ENCODE peak calls at places on chromosomes 13 and 19, in eight cellular contexts. T, V, S, U, N, Y, B and E are unnamed samples.

GRCh38 chr19:31152906-31153305 is 196.3 kb downstream of the TSHZ3 start:
- DNase-seq in S (no peak), V (no peak), B (no peak), U (no peak), N (no peak), Y (no peak), T (no peak), E (no peak)

GRCh38 chr13:94620286-94620896 is 18.7 kb downstream of the GPR180 start:
- DNase-seq in S (no peak), V (no peak), T (no peak), U (peak), N (no peak), Y (no peak), B (peak), E (no peak)

GRCh38 chr13:41019027-41019487 is at the start of gene ELF1:
- DNase-seq in B (peak), S (no peak), V (no peak), T (peak), Y (peak), U (peak), N (no peak), E (no peak)

GRCh38 chr19:35122687-35123551 is 7.3 kb downstream of the FXYD3 start:
- DNase-seq in Y (no peak), B (no peak), N (no peak), T (no peak), V (no peak), S (no peak), U (no peak), E (peak)

GRCh38 chr13:113759525-113760137 is 605 bp downstream of the TMEM255B start:
- DNase-seq in S (no peak), Y (no peak), T (no peak), B (peak), V (no peak), N (no peak), U (no peak), E (no peak)

GRCh38 chr19:2962018-2962670 is 15.2 kb upstream of the TLE6 start:
- DNase-seq in B (peak), U (peak), Y (peak), N (peak), S (no peak), T (peak), V (no peak), E (no peak)

GRCh38 chr13:79709526-79709925 is 228.6 kb downstream of the NDFIP2 start:
- DNase-seq in S (no peak), V (no peak), U (no peak), T (no peak), Y (no peak), N (no peak), B (no peak), E (no peak)

GRCh38 chr19:1427221-1427620 is 11.0 kb upstream of the RPS15 start:
- DNase-seq in N (no peak), S (no peak), B (no peak), Y (no peak), T (no peak), V (no peak), U (no peak), E (no peak)

GRCh38 chr13:30744056-30744684 is 8.8 kb downstream of the ALOX5AP start:
- DNase-seq in Y (no peak), T (no peak), U (peak), V (peak), N (no peak), S (no peak), B (peak), E (no peak)

GRCh38 chr13:95075506-95075905 is 225.7 kb downstream of the ABCC4 start:
- DNase-seq in N (no peak), V (no peak), U (no peak), T (no peak), S (no peak), Y (no peak), B (no peak), E (no peak)

GRCh38 chr13:66926851-66927524 is 303.1 kb downstream of the PCDH9 start:
- DNase-seq in S (no peak), V (no peak), T (peak), N (no peak), B (no peak), U (no peak), Y (no peak), E (no peak)

GRCh38 chr13:60090579-60090978 is 73.1 kb downstream of the DIAPH3 start:
- DNase-seq in S (no peak), U (no peak), B (no peak), V (no peak), T (no peak), Y (no peak), N (no peak), E (no peak)

GRCh38 chr19:10565028-10565566 is 713 bp downstream of the KRI1 start:
- DNase-seq in Y (no peak), T (no peak), V (peak), B (peak), N (no peak), U (peak), S (no peak), E (no peak)

GRCh38 chr19:55801416-55801815 is 30.4 kb downstream of the NLRP11 start:
- DNase-seq in U (no peak), N (no peak), T (no peak), S (no peak), B (no peak), Y (no peak), V (no peak), E (no peak)

GRCh38 chr13:45799451-45799850 is 52.1 kb downstream of the SIAH3 start:
- DNase-seq in S (no peak), V (no peak), B (no peak), Y (no peak), T (no peak), N (peak), U (no peak), E (no peak)

GRCh38 chr13:36231236-36231635 is 16.9 kb upstream of the SOHLH2 start:
- DNase-seq in B (no peak), T (no peak), V (no peak), N (no peak), S (no peak), U (no peak), Y (no peak), E (no peak)

GRCh38 chr19:410243-410781 is 1.4 kb upstream of the C2CD4C start:
- DNase-seq in U (peak), S (peak), B (no peak), Y (no peak), N (no peak), T (no peak), V (no peak), E (peak)

GRCh38 chr19:10260141-10260584 is 8.1 kb downstream of the MRPL4 start:
- DNase-seq in T (peak), Y (no peak), N (no peak), B (peak), S (no peak), U (no peak), V (no peak), E (peak)

GRCh38 chr19:45177817-45178261 is at the start of gene TRAPPC6A:
- DNase-seq in N (no peak), Y (no peak), B (no peak), T (no peak), V (no peak), U (no peak), S (no peak), E (no peak)

GRCh38 chr19:18046066-18046718 is 38.2 kb downstream of the ARRDC2 start:
- DNase-seq in S (no peak), Y (no peak), N (no peak), T (no peak), U (no peak), V (no peak), B (no peak), E (no peak)

GRCh38 chr19:37218592-37218935 is 550 bp downstream of the ZNF383 start:
- DNase-seq in Y (no peak), N (no peak), S (no peak), V (no peak), T (no peak), B (peak), U (no peak), E (no peak)

GRCh38 chr19:28466107-28467045 is 746.6 kb downstream of the UQCRFS1 start:
- DNase-seq in S (no peak), U (no peak), V (peak), B (peak), T (no peak), N (no peak), Y (no peak), E (no peak)

GRCh38 chr19:9640956-9641355 is 19.9 kb upstream of the ZNF561 start:
- DNase-seq in V (no peak), U (no peak), Y (no peak), B (no peak), N (no peak), S (no peak), T (no peak), E (no peak)

GRCh38 chr19:45906221-45906620 is 3.8 kb upstream of the MYPOP start:
- DNase-seq in B (no peak), U (no peak), T (no peak), Y (no peak), N (no peak), S (no peak), V (no peak), E (no peak)

GRCh38 chr13:79417741-79418140 is 11.7 kb upstream of the RBM26 start:
- DNase-seq in T (no peak), N (no peak), Y (no peak), B (no peak), S (no peak), U (no peak), V (no peak), E (no peak)

GRCh38 chr13:47332149-47332548 is 435.3 kb upstream of the HTR2A start:
- DNase-seq in N (no peak), B (no peak), S (no peak), U (no peak), T (no peak), V (no peak), Y (no peak), E (no peak)

GRCh38 chr19:11418166-11418517 is 972 bp downstream of the RGL3 start:
- DNase-seq in T (peak), Y (no peak), U (no peak), B (no peak), S (no peak), N (no peak), V (no peak), E (no peak)

GRCh38 chr19:39524495-39524894 is 8.2 kb downstream of the EID2B start:
- DNase-seq in V (no peak), N (no peak), B (no peak), T (no peak), Y (no peak), U (no peak), S (no peak), E (no peak)

GRCh38 chr19:55454787-55455243 is 6.6 kb downstream of the ISOC2 start:
- DNase-seq in T (no peak), B (peak), Y (no peak), V (peak), U (peak), S (no peak), N (no peak), E (peak)

GRCh38 chr19:49712397-49712859 is 21.5 kb downstream of the CPT1C start:
- DNase-seq in N (no peak), S (no peak), T (no peak), B (peak), U (no peak), V (no peak), Y (no peak), E (no peak)

GRCh38 chr19:29417048-29417447 is 108.7 kb upstream of the VSTM2B start:
- DNase-seq in B (no peak), N (no peak), U (no peak), T (no peak), S (no peak), Y (no peak), V (no peak), E (no peak)

GRCh38 chr19:29517946-29518345 is 7.8 kb upstream of the VSTM2B start:
- DNase-seq in U (no peak), Y (no peak), V (no peak), B (no peak), S (no peak), T (no peak), N (no peak), E (no peak)

GRCh38 chr13:99386911-99387788 is 80.0 kb upstream of the GPR183 start:
- DNase-seq in S (no peak), U (peak), B (peak), N (no peak), T (no peak), Y (peak), V (peak), E (no peak)

GRCh38 chr13:85816413-85816812 is 17.2 kb upstream of the SLITRK6 start:
- DNase-seq in V (no peak), Y (no peak), U (no peak), N (no peak), B (peak), T (no peak), S (no peak), E (no peak)

GRCh38 chr19:55113570-55114039 is 3.8 kb downstream of the PPP1R12C start:
- DNase-seq in B (peak), U (no peak), Y (peak), N (no peak), V (no peak), T (no peak), S (peak), E (no peak)

GRCh38 chr13:42852102-42852501 is 70.7 kb downstream of the FAM216B start:
- DNase-seq in U (no peak), S (no peak), Y (no peak), B (no peak), T (no peak), N (no peak), V (no peak), E (no peak)

GRCh38 chr19:30695171-30695875 is 323.1 kb downstream of the ZNF536 start:
- DNase-seq in T (no peak), S (peak), Y (no peak), U (no peak), V (no peak), N (no peak), B (peak), E (no peak)